ENCODE peak calls at places on chromosomes 1 and 21, in six cellular contexts. One of them, this sample, is unnamed.

GRCh38 chr1:29180497-29181412 is 945 bp downstream of the SRSF4 start:
- DNase-seq in lower lobe of right lung: no peak
- DNase-seq in kidney glomerular epithelial cell: peak; percentile 70
- DNase-seq in EH: no peak
- DNase-seq in activated T-cell treated with anti-CD3 and anti-CD28 coated beads for 1 hour: no peak
- DNase-seq in ureter: peak; percentile 58
- DNase-seq in this sample: no peak

GRCh38 chr1:3899776-3900149 is 309 bp downstream of the C1orf174 start:
- DNase-seq in lower lobe of right lung: no peak
- DNase-seq in kidney glomerular epithelial cell: no peak
- DNase-seq in EH: peak; percentile 6
- DNase-seq in activated T-cell treated with anti-CD3 and anti-CD28 coated beads for 1 hour: no peak
- DNase-seq in ureter: no peak
- DNase-seq in this sample: no peak

GRCh38 chr1:43363283-43363934 is 4.4 kb downstream of the ELOVL1 start:
- DNase-seq in lower lobe of right lung: no peak
- DNase-seq in kidney glomerular epithelial cell: no peak
- DNase-seq in EH: peak; percentile 48
- DNase-seq in activated T-cell treated with anti-CD3 and anti-CD28 coated beads for 1 hour: no peak
- DNase-seq in ureter: no peak
- DNase-seq in this sample: no peak

GRCh38 chr1:156571959-156572662 is at the start of gene IQGAP3:
- DNase-seq in lower lobe of right lung: peak; percentile 91
- DNase-seq in kidney glomerular epithelial cell: peak; percentile 83
- DNase-seq in EH: peak; percentile 88
- DNase-seq in activated T-cell treated with anti-CD3 and anti-CD28 coated beads for 1 hour: peak; percentile 46
- DNase-seq in ureter: peak; percentile 85
- DNase-seq in this sample: peak; percentile 84

GRCh38 chr1:220290163-220290761 is 18.0 kb upstream of the RAB3GAP2 start:
- DNase-seq in lower lobe of right lung: no peak
- DNase-seq in kidney glomerular epithelial cell: no peak
- DNase-seq in EH: no peak
- DNase-seq in activated T-cell treated with anti-CD3 and anti-CD28 coated beads for 1 hour: no peak
- DNase-seq in ureter: no peak
- DNase-seq in this sample: no peak

GRCh38 chr1:54014009-54014629 is 3.9 kb downstream of the LDLRAD1 start:
- DNase-seq in lower lobe of right lung: no peak
- DNase-seq in kidney glomerular epithelial cell: no peak
- DNase-seq in EH: no peak
- DNase-seq in activated T-cell treated with anti-CD3 and anti-CD28 coated beads for 1 hour: no peak
- DNase-seq in ureter: no peak
- DNase-seq in this sample: no peak

GRCh38 chr21:44444286-44444931 is 10.9 kb upstream of the LRRC3 start:
- DNase-seq in lower lobe of right lung: peak; percentile 42
- DNase-seq in kidney glomerular epithelial cell: no peak
- DNase-seq in EH: no peak
- DNase-seq in activated T-cell treated with anti-CD3 and anti-CD28 coated beads for 1 hour: no peak
- DNase-seq in ureter: no peak
- DNase-seq in this sample: no peak

GRCh38 chr1:88150330-88150729 is 533.7 kb upstream of the PKN2 start:
- DNase-seq in lower lobe of right lung: no peak
- DNase-seq in kidney glomerular epithelial cell: no peak
- DNase-seq in EH: no peak
- DNase-seq in activated T-cell treated with anti-CD3 and anti-CD28 coated beads for 1 hour: no peak
- DNase-seq in ureter: no peak
- DNase-seq in this sample: no peak

GRCh38 chr1:208178091-208178529 is 66.1 kb downstream of the PLXNA2 start:
- DNase-seq in lower lobe of right lung: peak; percentile 77
- DNase-seq in kidney glomerular epithelial cell: no peak
- DNase-seq in EH: no peak
- DNase-seq in activated T-cell treated with anti-CD3 and anti-CD28 coated beads for 1 hour: no peak
- DNase-seq in ureter: no peak
- DNase-seq in this sample: no peak

GRCh38 chr1:183097438-183098051 is 74.3 kb downstream of the LAMC1 start:
- DNase-seq in lower lobe of right lung: no peak
- DNase-seq in kidney glomerular epithelial cell: peak; percentile 69
- DNase-seq in EH: peak; percentile 71
- DNase-seq in activated T-cell treated with anti-CD3 and anti-CD28 coated beads for 1 hour: no peak
- DNase-seq in ureter: no peak
- DNase-seq in this sample: no peak

GRCh38 chr1:192817202-192817601 is 8.4 kb downstream of the RGS2 start:
- DNase-seq in lower lobe of right lung: no peak
- DNase-seq in kidney glomerular epithelial cell: no peak
- DNase-seq in EH: no peak
- DNase-seq in activated T-cell treated with anti-CD3 and anti-CD28 coated beads for 1 hour: no peak
- DNase-seq in ureter: no peak
- DNase-seq in this sample: no peak

GRCh38 chr1:155052412-155053400 is 1.6 kb downstream of the ADAM15 start:
- DNase-seq in lower lobe of right lung: no peak
- DNase-seq in kidney glomerular epithelial cell: no peak
- DNase-seq in EH: peak; percentile 18
- DNase-seq in activated T-cell treated with anti-CD3 and anti-CD28 coated beads for 1 hour: no peak
- DNase-seq in ureter: no peak
- DNase-seq in this sample: peak; percentile 56

GRCh38 chr1:54791880-54792522 is 9.1 kb downstream of the TTC22 start:
- DNase-seq in lower lobe of right lung: no peak
- DNase-seq in kidney glomerular epithelial cell: no peak
- DNase-seq in EH: peak; percentile 20
- DNase-seq in activated T-cell treated with anti-CD3 and anti-CD28 coated beads for 1 hour: no peak
- DNase-seq in ureter: no peak
- DNase-seq in this sample: no peak

GRCh38 chr1:29124366-29125236 is 898 bp upstream of the TMEM200B start:
- DNase-seq in lower lobe of right lung: peak; percentile 72
- DNase-seq in kidney glomerular epithelial cell: peak; percentile 31
- DNase-seq in EH: peak; percentile 85
- DNase-seq in activated T-cell treated with anti-CD3 and anti-CD28 coated beads for 1 hour: peak; percentile 35
- DNase-seq in ureter: peak; percentile 88
- DNase-seq in this sample: peak; percentile 86

GRCh38 chr1:14733053-14733778 is 134.7 kb downstream of the KAZN start:
- DNase-seq in lower lobe of right lung: peak; percentile 58
- DNase-seq in kidney glomerular epithelial cell: peak; percentile 62
- DNase-seq in EH: peak; percentile 2
- DNase-seq in activated T-cell treated with anti-CD3 and anti-CD28 coated beads for 1 hour: no peak
- DNase-seq in ureter: peak; percentile 48
- DNase-seq in this sample: no peak

GRCh38 chr1:92404661-92405060 is 82.1 kb downstream of the GFI1 start:
- DNase-seq in lower lobe of right lung: no peak
- DNase-seq in kidney glomerular epithelial cell: no peak
- DNase-seq in EH: peak; percentile 33
- DNase-seq in activated T-cell treated with anti-CD3 and anti-CD28 coated beads for 1 hour: no peak
- DNase-seq in ureter: no peak
- DNase-seq in this sample: no peak

GRCh38 chr1:15100369-15101111 is 53.0 kb upstream of the TMEM51 start:
- DNase-seq in lower lobe of right lung: peak; percentile 59
- DNase-seq in kidney glomerular epithelial cell: peak; percentile 13
- DNase-seq in EH: peak; percentile 36
- DNase-seq in activated T-cell treated with anti-CD3 and anti-CD28 coated beads for 1 hour: peak; percentile 27
- DNase-seq in ureter: peak; percentile 57
- DNase-seq in this sample: peak; percentile 57

GRCh38 chr1:70864302-70864701 is 183.3 kb downstream of the PTGER3 start:
- DNase-seq in lower lobe of right lung: no peak
- DNase-seq in kidney glomerular epithelial cell: no peak
- DNase-seq in EH: peak; percentile 58
- DNase-seq in activated T-cell treated with anti-CD3 and anti-CD28 coated beads for 1 hour: no peak
- DNase-seq in ureter: no peak
- DNase-seq in this sample: no peak

This sample was measured in left ventricle myocardium superior.